ENCODE peak calls at places on chromosomes 5 and 9, in five cellular contexts. M, V, T, G and N are unnamed samples.

GRCh38 chr5:32707394-32707997 is 3.6 kb upstream of the NPR3 start:
- DNase-seq in G (no peak), T (peak), V (no peak), M (no peak), N (peak)

GRCh38 chr5:125868035-125868434 is 555.2 kb upstream of the GRAMD2B start:
- DNase-seq in M (no peak), T (no peak), V (no peak), G (no peak), N (no peak)

GRCh38 chr9:137273616-137274320 is 3.8 kb upstream of the TOR4A start:
- DNase-seq in T (no peak), M (no peak), G (no peak), V (no peak), N (no peak)

GRCh38 chr5:54956922-54957321 is 28.5 kb downstream of the ESM1 start:
- DNase-seq in G (no peak), V (no peak), T (no peak), M (no peak), N (no peak)

GRCh38 chr9:33290994-33291397 is 680 bp downstream of the NFX1 start:
- DNase-seq in M (peak), V (no peak), T (no peak), G (no peak), N (peak)

GRCh38 chr5:71757590-71758543 is 38.8 kb downstream of the CARTPT start:
- DNase-seq in G (peak), M (no peak), T (peak), V (no peak), N (peak)

GRCh38 chr9:77899679-77900354 is 131.8 kb downstream of the GNAQ start:
- DNase-seq in M (no peak), G (no peak), T (no peak), V (no peak), N (peak)

GRCh38 chr5:152994040-152994439 is 496.4 kb upstream of the GRIA1 start:
- DNase-seq in V (no peak), G (no peak), M (no peak), T (no peak), N (no peak)

GRCh38 chr5:124912653-124913328 is 166.4 kb upstream of the ZNF608 start:
- DNase-seq in T (no peak), M (no peak), G (no peak), V (no peak), N (no peak)

GRCh38 chr5:151699071-151699901 is 12.6 kb upstream of the SPARC start:
- DNase-seq in T (no peak), M (peak), V (no peak), G (peak), N (no peak)

GRCh38 chr9:70031141-70031545 is 12.5 kb upstream of the MAMDC2 start:
- DNase-seq in M (peak), G (no peak), T (no peak), V (no peak), N (no peak)

GRCh38 chr9:69180670-69181069 is 6.6 kb downstream of the TJP2 start:
- DNase-seq in V (no peak), M (peak), G (no peak), T (no peak), N (peak)

GRCh38 chr5:120014535-120014934 is 385.2 kb downstream of the FAM170A start:
- DNase-seq in G (no peak), V (no peak), T (no peak), M (no peak), N (no peak)

GRCh38 chr5:151095341-151096000 is 14.6 kb upstream of the TNIP1 start:
- DNase-seq in M (no peak), G (no peak), T (no peak), V (no peak), N (no peak)

GRCh38 chr9:113574381-113575262 is 111.1 kb downstream of the RGS3 start:
- DNase-seq in V (no peak), T (no peak), M (no peak), G (no peak), N (no peak)

GRCh38 chr9:105341784-105342183 is 97.3 kb downstream of the SLC44A1 start:
- DNase-seq in G (no peak), T (no peak), V (no peak), M (peak), N (no peak)

GRCh38 chr5:51829226-51829625 is 446.0 kb downstream of the ISL1 start:
- DNase-seq in M (peak), T (no peak), V (no peak), G (no peak), N (no peak)

GRCh38 chr5:16964821-16965220 is 28.7 kb upstream of the MYO10 start:
- DNase-seq in V (no peak), M (no peak), T (no peak), G (no peak), N (no peak)

GRCh38 chr5:154168395-154168794 is 22.1 kb upstream of the GALNT10 start:
- DNase-seq in T (no peak), M (no peak), V (no peak), G (no peak), N (no peak)

GRCh38 chr9:111944467-111944866 is 47.9 kb downstream of the UGCG start:
- DNase-seq in G (no peak), V (no peak), M (no peak), T (no peak), N (no peak)

GRCh38 chr5:112253478-112254250 is 165.4 kb downstream of the EPB41L4A start:
- DNase-seq in G (no peak), T (no peak), V (no peak), M (peak), N (no peak)

GRCh38 chr9:136646827-136647711 is 15.6 kb upstream of the EGFL7 start:
- DNase-seq in V (no peak), G (no peak), T (no peak), M (no peak), N (no peak)

GRCh38 chr9:89594811-89595550 is 9.8 kb upstream of the GADD45G start:
- DNase-seq in G (no peak), M (no peak), T (no peak), V (no peak), N (no peak)

GRCh38 chr5:133360693-133361479 is 251.5 kb downstream of the FSTL4 start:
- DNase-seq in V (no peak), T (peak), G (peak), M (no peak), N (no peak)

GRCh38 chr5:99544326-99544725 is 615.5 kb upstream of the CHD1 start:
- DNase-seq in G (no peak), M (no peak), V (no peak), T (no peak), N (no peak)